ENCODE peak calls at places on chromosome 6, in six cellular contexts. U, D, B, R, N and K are unnamed samples.

GRCh38 chr6:97085772-97086171 is 161.2 kb downstream of the KLHL32 start:
- DNase-seq in U (no peak), D (no peak), B (no peak), R (no peak), N (no peak), K (no peak)

GRCh38 chr6:80132942-80133517 is 26.6 kb downstream of the BCKDHB start:
- DNase-seq in U (peak; percentile 11), D (peak; percentile 68), B (peak; percentile 29), R (no peak), N (no peak), K (no peak)

GRCh38 chr6:158646023-158646888 is 1.7 kb upstream of the DYNLT1 start:
- DNase-seq in U (no peak), D (no peak), B (no peak), R (no peak), N (no peak), K (no peak)

GRCh38 chr6:11044712-11045167 is 635 bp upstream of the ELOVL2 start:
- DNase-seq in U (no peak), D (no peak), B (no peak), R (no peak), N (no peak), K (no peak)

GRCh38 chr6:74073429-74073828 is 377.4 kb downstream of the CD109 start:
- DNase-seq in U (no peak), D (no peak), B (no peak), R (no peak), N (no peak), K (no peak)

GRCh38 chr6:157169186-157169585 is 154.1 kb downstream of the TMEM242 start:
- DNase-seq in U (no peak), D (no peak), B (no peak), R (no peak), N (no peak), K (no peak)

GRCh38 chr6:20365456-20365855 is 36.2 kb upstream of the E2F3 start:
- DNase-seq in U (no peak), D (no peak), B (no peak), R (no peak), N (no peak), K (no peak)

GRCh38 chr6:31180500-31180899 is 10.0 kb upstream of the POU5F1 start:
- DNase-seq in U (peak; percentile 53), D (peak; percentile 52), B (no peak), R (no peak), N (peak; percentile 86), K (peak; percentile 70)

GRCh38 chr6:170025341-170026271 is 265.3 kb downstream of the DLL1 start:
- DNase-seq in U (no peak), D (no peak), B (no peak), R (no peak), N (peak; percentile 64), K (no peak)

GRCh38 chr6:120304223-120304622 is 954.7 kb upstream of the MAN1A1 start:
- DNase-seq in U (no peak), D (no peak), B (no peak), R (no peak), N (no peak), K (no peak)

GRCh38 chr6:89724981-89725380 is 86.4 kb upstream of the LYRM2 start:
- DNase-seq in U (no peak), D (no peak), B (no peak), R (no peak), N (no peak), K (no peak)

GRCh38 chr6:46998436-46999017 is 43.6 kb downstream of the ADGRF1 start:
- DNase-seq in U (no peak), D (no peak), B (no peak), R (no peak), N (no peak), K (no peak)

GRCh38 chr6:118735320-118735719 is 83.9 kb upstream of the CEP85L start:
- DNase-seq in U (no peak), D (no peak), B (no peak), R (no peak), N (no peak), K (no peak)

GRCh38 chr6:15465212-15465611 is 197.6 kb downstream of the DTNBP1 start:
- DNase-seq in U (no peak), D (no peak), B (no peak), R (no peak), N (no peak), K (no peak)

GRCh38 chr6:158047120-158047518 is 65.5 kb downstream of the SYNJ2 start:
- DNase-seq in U (peak; percentile 56), D (no peak), B (no peak), R (no peak), N (peak; percentile 78), K (no peak)

GRCh38 chr6:89984926-89985743 is 90.9 kb downstream of the GJA10 start:
- DNase-seq in U (no peak), D (peak; percentile 26), B (peak; percentile 97), R (no peak), N (peak; percentile 76), K (no peak)

GRCh38 chr6:15948930-15949900 is 179.7 kb upstream of the MYLIP start:
- DNase-seq in U (no peak), D (peak; percentile 82), B (no peak), R (no peak), N (no peak), K (no peak)

GRCh38 chr6:36843169-36843568 is 3.9 kb upstream of the CPNE5 start:
- DNase-seq in U (no peak), D (no peak), B (no peak), R (no peak), N (no peak), K (no peak)

GRCh38 chr6:30515106-30515505 is 25.8 kb downstream of the HLA-E start:
- DNase-seq in U (no peak), D (no peak), B (no peak), R (no peak), N (no peak), K (no peak)

GRCh38 chr6:109202409-109203264 is 107.3 kb downstream of the CEP57L1 start:
- DNase-seq in U (no peak), D (no peak), B (no peak), R (no peak), N (no peak), K (no peak)

GRCh38 chr6:43773050-43773956 is 3.3 kb downstream of the VEGFA start:
- DNase-seq in U (peak; percentile 31), D (peak; percentile 82), B (peak; percentile 60), R (no peak), N (peak; percentile 72), K (no peak)

GRCh38 chr6:127900935-127901334 is at the start of gene THEMIS:
- DNase-seq in U (peak; percentile 58), D (no peak), B (no peak), R (no peak), N (no peak), K (peak; percentile 79)

GRCh38 chr6:76631641-76632040 is 559.2 kb upstream of the IMPG1 start:
- DNase-seq in U (no peak), D (no peak), B (no peak), R (no peak), N (no peak), K (no peak)

GRCh38 chr6:131597448-131597847 is 24.4 kb downstream of the ARG1 start:
- DNase-seq in U (no peak), D (no peak), B (no peak), R (no peak), N (no peak), K (no peak)

GRCh38 chr6:138278326-138278725 is 60.0 kb upstream of the PBOV1 start:
- DNase-seq in U (no peak), D (peak; percentile 49), B (no peak), R (no peak), N (no peak), K (no peak)

GRCh38 chr6:159979136-159979874 is 10.4 kb downstream of the IGF2R start:
- DNase-seq in U (peak; percentile 61), D (peak; percentile 44), B (peak; percentile 71), R (no peak), N (peak; percentile 82), K (peak; percentile 70)
- H3K4me1 ChIP-seq in U (peaks cover 83% of the 10 kb centered on the region), D (peaks cover 78% of the 10 kb centered on the region), B (peaks cover 64% of the 10 kb centered on the region), R (peaks cover 60% of the 10 kb centered on the region), N (peaks cover 10% of the 10 kb centered on the region), K (peaks cover 91% of the 10 kb centered on the region)

DNA sequence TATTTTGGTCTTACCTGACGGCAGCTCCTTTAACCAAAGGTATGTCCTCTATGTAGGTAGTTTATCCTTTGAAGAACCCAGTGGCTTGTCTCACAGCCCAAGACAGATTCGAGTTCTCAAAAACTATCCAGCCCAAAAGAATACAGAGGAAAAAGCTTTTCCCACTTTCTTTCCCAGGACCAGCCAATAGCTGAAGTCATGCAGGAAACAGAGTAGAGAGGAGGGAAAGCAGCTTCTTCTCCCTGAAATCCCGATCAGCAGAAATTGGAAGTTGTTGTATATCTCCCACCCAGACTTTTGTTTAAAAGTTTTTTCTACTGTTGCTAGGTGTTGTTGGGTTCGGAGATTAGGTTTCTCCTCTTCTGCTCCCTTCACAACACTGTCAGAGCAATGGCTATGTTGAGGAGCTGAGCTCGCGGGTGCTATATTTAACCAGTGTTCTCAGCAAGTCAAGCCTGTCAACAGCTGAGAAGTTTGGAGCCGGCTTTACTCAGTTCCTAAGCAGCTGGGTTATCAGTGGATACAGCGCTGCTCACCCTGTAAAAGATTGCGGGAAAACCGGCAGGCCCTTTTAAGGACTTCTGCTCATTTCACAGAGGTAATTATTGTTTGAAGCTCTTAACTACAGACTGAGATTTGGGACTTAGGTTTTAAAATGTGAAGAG is at the start of gene FILIP1:
- DNase-seq in U (no peak), D (peak; percentile 80), B (peak; percentile 7), R (no peak), N (no peak), K (no peak)
- H3K4me1 ChIP-seq in U (no peaks in the 10 kb centered on the region), D (peaks cover 18% of the 10 kb centered on the region), B (no peaks in the 10 kb centered on the region), R (no peaks in the 10 kb centered on the region), N (peaks cover 2% of the 10 kb centered on the region), K (peaks cover 7% of the 10 kb centered on the region)

DNA sequence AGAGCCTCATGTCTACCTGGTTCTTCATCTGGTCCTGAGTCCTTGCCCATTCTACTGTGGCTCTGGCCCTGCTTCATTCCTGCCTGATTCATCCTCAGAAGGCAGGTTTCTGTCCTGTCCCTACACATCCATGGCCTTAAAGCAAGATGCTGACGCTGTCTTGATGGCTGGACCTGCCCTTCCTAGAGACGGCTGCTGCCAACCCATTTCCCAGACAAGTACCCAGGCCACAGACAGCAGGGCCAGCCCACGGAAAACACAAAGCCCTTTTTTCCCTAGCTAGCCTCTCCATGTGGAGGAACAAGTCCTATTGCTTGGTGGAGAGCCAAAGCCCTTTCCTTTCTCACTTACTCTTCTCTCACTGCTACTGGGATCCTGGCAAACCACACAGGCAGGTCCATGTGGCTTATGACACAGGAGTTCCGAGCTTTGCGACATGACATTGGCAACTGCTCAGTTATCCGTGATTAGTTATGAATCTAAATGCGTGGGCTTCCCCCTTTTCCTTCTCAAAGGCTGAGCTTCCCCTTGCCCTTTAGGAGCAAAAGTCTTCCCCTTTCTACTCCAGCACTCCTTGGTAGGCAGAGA is 72.9 kb downstream of the SLC22A3 start:
- DNase-seq in U (no peak), D (no peak), B (no peak), R (no peak), N (no peak), K (no peak)
- H3K4me1 ChIP-seq in U (peaks cover under 1% of the 10 kb centered on the region), D (no peaks in the 10 kb centered on the region), B (no peaks in the 10 kb centered on the region), R (no peaks in the 10 kb centered on the region), N (peaks cover 2% of the 10 kb centered on the region), K (peaks cover 2% of the 10 kb centered on the region)

DNA sequence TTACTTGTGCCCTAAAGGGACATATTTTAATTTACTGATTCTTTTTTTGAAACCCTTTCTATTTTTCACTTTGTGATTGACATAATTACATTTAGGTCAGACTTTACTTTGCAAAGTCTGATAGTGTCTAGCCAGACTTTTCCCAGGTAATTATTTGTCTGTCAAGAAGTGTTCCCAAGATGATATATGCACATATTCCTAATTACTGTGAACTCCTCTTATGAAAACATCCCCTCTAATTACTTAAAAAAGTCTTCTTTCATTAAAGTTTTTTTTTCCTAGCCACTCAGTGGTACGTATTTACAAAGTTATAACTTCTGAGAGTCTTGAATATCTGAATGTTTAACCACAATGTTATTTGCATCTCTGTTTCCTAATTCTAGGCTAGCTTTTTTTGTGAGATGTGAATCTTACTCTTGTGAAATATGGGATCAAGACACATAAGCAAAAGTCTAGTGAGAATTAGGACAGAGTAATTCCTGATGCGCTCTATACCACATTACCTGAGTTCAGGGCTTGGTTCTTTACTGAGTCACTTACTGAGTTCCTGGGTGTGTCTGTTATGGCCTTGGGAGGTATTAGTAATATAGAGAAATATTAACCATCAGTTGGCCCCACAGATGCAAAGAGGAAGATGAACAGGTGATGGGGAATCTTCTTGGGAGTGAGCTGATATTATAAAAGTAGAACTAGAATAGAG is 27.9 kb downstream of the FAM83B start:
- DNase-seq in U (no peak), D (no peak), B (no peak), R (no peak), N (no peak), K (no peak)
- H3K4me1 ChIP-seq in U (no peaks in the 10 kb centered on the region), D (no peaks in the 10 kb centered on the region), B (no peaks in the 10 kb centered on the region), R (no peaks in the 10 kb centered on the region), N (no peaks in the 10 kb centered on the region), K (no peaks in the 10 kb centered on the region)